ENCODE peak calls at places on chromosomes 16 and 17, in four cellular contexts. One of them, this sample, is unnamed.

GRCh38 chr16:57485916-57486857 is at the start of gene DOK4:
- DNase-seq in cardiac fibroblast: peak; percentile 54
- DNase-seq in transverse colon: peak; percentile 89
- DNase-seq in testis: peak; percentile 86
- DNase-seq in this sample: peak; percentile 76

GRCh38 chr17:78960945-78961344 is 18.8 kb downstream of the LGALS3BP start:
- DNase-seq in cardiac fibroblast: no peak
- DNase-seq in transverse colon: peak; percentile 22
- DNase-seq in testis: no peak
- DNase-seq in this sample: no peak

GRCh38 chr17:7852262-7852670 is 2.6 kb upstream of the TMEM88 start:
- DNase-seq in cardiac fibroblast: no peak
- DNase-seq in transverse colon: no peak
- DNase-seq in testis: no peak
- DNase-seq in this sample: no peak

GRCh38 chr16:86661715-86662114 is 83.4 kb downstream of the FOXL1 start:
- DNase-seq in cardiac fibroblast: peak; percentile 21
- DNase-seq in transverse colon: no peak
- DNase-seq in testis: no peak
- DNase-seq in this sample: no peak

GRCh38 chr17:807146-808002 is 25.2 kb downstream of the MRM3 start:
- DNase-seq in cardiac fibroblast: no peak
- DNase-seq in transverse colon: no peak
- DNase-seq in testis: no peak
- DNase-seq in this sample: peak; percentile 93

GRCh38 chr16:72921620-72922019 is 126.3 kb downstream of the ZFHX3 start:
- DNase-seq in cardiac fibroblast: peak; percentile 25
- DNase-seq in transverse colon: no peak
- DNase-seq in testis: peak; percentile 54
- DNase-seq in this sample: no peak

GRCh38 chr16:88805887-88806393 is 2.4 kb downstream of the CDT1 start:
- DNase-seq in cardiac fibroblast: no peak
- DNase-seq in transverse colon: no peak
- DNase-seq in testis: no peak
- DNase-seq in this sample: no peak

GRCh38 chr17:44956076-44956475 is 8.5 kb upstream of the KIF18B start:
- DNase-seq in cardiac fibroblast: no peak
- DNase-seq in transverse colon: no peak
- DNase-seq in testis: no peak
- DNase-seq in this sample: no peak

GRCh38 chr17:47821424-47822379 is at the start of gene OSBPL7:
- DNase-seq in cardiac fibroblast: peak; percentile 81
- DNase-seq in transverse colon: peak; percentile 84
- DNase-seq in testis: peak; percentile 52
- DNase-seq in this sample: peak; percentile 96

GRCh38 chr17:1899403-1900000 is 69.7 kb downstream of the RPA1 start:
- DNase-seq in cardiac fibroblast: no peak
- DNase-seq in transverse colon: no peak
- DNase-seq in testis: no peak
- DNase-seq in this sample: no peak

GRCh38 chr16:6016530-6017184 is 919.1 kb upstream of the EEF2KMT start:
- DNase-seq in cardiac fibroblast: peak; percentile 20
- DNase-seq in transverse colon: no peak
- DNase-seq in testis: no peak
- DNase-seq in this sample: peak; percentile 16
- TF ChIP-seq CTCF in cardiac fibroblast: no peak
- TF ChIP-seq CTCF in transverse colon: peak; percentile 21
- TF ChIP-seq CTCF in testis: no peak
- TF ChIP-seq CTCF in this sample: peak; percentile 58

DNA sequence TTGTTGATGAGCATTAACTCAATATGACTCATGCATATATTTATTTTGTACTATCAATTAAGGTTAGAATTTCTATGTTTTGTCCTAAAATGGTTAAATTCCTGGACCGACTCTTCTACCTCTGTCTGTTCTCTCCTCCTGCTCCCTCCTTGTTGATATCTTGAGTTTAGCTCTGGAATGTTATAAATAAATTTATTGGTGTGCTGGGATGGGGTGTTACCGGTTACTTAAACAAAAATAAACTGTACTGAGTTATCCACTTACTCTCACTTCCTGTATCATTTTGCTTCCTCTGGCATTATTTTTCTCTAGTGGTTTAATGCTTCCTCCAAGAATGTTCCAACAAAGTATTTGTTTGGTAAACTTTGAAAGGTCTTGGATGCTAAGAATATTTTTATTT is 120.1 kb downstream of the ABCA8 start:
- DNase-seq in cardiac fibroblast: peak; percentile 16
- DNase-seq in transverse colon: no peak
- DNase-seq in testis: no peak
- DNase-seq in this sample: no peak
- H3K4me3 ChIP-seq in cardiac fibroblast: no peak overlapping the region
- H3K4me3 ChIP-seq in transverse colon: no peak overlapping the region
- H3K4me3 ChIP-seq in testis: no peak overlapping the region
- H3K4me3 ChIP-seq in this sample: no peak overlapping the region

GRCh38 chr16:287298-287811 is 4.4 kb downstream of the PDIA2 start:
- DNase-seq in cardiac fibroblast: no peak
- DNase-seq in transverse colon: no peak
- DNase-seq in testis: no peak
- DNase-seq in this sample: peak; percentile 42
- TF ChIP-seq CTCF in cardiac fibroblast: no peak
- TF ChIP-seq CTCF in transverse colon: peak; percentile 8
- TF ChIP-seq CTCF in testis: no peak
- TF ChIP-seq CTCF in this sample: peak; percentile 7

DNA sequence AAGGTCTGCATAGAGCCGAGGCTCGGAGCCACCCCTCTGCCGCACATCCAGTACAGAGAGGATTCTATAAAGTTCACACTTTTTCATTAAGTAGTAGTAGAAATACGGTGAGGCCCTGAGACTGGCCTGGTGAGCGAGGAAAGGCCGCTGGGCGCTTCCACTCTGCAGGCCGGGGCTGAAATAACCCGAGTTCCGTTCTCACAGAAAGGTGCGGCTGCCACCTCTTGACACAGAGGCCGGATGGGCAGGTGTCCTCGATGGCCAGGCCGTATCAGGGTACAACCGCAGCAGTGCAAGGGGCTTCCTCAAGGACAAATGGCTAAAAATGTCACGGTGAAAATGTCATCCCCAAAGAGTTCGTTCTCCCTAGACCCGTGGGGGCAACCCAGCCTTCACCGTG is 770 bp upstream of the PCYT2 start:
- DNase-seq in cardiac fibroblast: no peak
- DNase-seq in transverse colon: no peak
- DNase-seq in testis: no peak
- DNase-seq in this sample: no peak
- H3K4me3 ChIP-seq in cardiac fibroblast: no peak overlapping the region
- H3K4me3 ChIP-seq in transverse colon: no peak overlapping the region
- H3K4me3 ChIP-seq in testis: peak overlapping the region; percentile 45
- H3K4me3 ChIP-seq in this sample: no peak overlapping the region

DNA sequence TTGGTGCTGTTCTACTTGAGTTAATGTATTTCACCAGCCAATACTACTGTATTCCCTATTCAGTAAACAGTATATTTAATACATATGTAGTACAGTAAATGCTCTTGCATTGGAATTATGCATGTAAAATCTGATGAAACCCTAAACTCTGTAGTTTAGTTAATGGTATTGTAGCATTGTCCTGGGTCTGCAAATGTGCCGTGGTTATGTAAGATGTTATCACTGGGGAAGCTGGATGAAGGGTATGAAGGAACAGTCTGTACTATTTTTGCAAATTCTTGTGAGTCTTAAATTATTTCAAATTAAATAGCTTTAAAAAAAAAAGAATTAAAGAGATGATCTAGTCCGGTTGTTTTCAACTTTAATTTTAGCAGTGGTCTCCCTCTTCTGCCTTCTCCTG is 199.3 kb upstream of the CACNG5 start:
- DNase-seq in cardiac fibroblast: no peak
- DNase-seq in transverse colon: no peak
- DNase-seq in testis: no peak
- DNase-seq in this sample: no peak
- TF ChIP-seq CTCF in cardiac fibroblast: no peak
- TF ChIP-seq CTCF in transverse colon: no peak
- TF ChIP-seq CTCF in testis: no peak
- TF ChIP-seq CTCF in this sample: no peak